ENCODE peak calls at places on chromosomes 12 and 14, in ten cellular contexts. One of them, this sample, is unnamed.
A peak's percentile ranks its signal among the peaks of the same experiment; 100 is the strongest.

GRCh38 chr14:89137514-89138163 is 279.4 kb downstream of the FOXN3 start:
- DNase-seq in AG09309: peak; percentile 86
- DNase-seq in bronchial epithelial cell: peak; percentile 88
- DNase-seq in CD8-positive, alpha-beta T cell: no peak
- DNase-seq in choroid plexus epithelial cell: peak; percentile 77
- DNase-seq in ascending aorta: peak; percentile 78
- DNase-seq in cardiac muscle cell: peak; percentile 95
- DNase-seq in transverse colon: no peak
- DNase-seq in lower leg skin: peak; percentile 45
- DNase-seq in neural progenitor cell: no peak
- DNase-seq in this sample: peak; percentile 83

GRCh38 chr14:75279153-75279738 is 618 bp downstream of the FOS start:
- DNase-seq in AG09309: no peak
- DNase-seq in bronchial epithelial cell: no peak
- DNase-seq in CD8-positive, alpha-beta T cell: no peak
- DNase-seq in choroid plexus epithelial cell: peak; percentile 83
- DNase-seq in ascending aorta: no peak
- DNase-seq in cardiac muscle cell: peak; percentile 83
- DNase-seq in transverse colon: peak; percentile 77
- DNase-seq in lower leg skin: peak; percentile 68
- DNase-seq in neural progenitor cell: peak; percentile 61
- DNase-seq in this sample: peak; percentile 79

GRCh38 chr14:94548999-94549985 is 11.9 kb upstream of the SERPINA4 start:
- DNase-seq in AG09309: no peak
- DNase-seq in bronchial epithelial cell: peak; percentile 28
- DNase-seq in CD8-positive, alpha-beta T cell: peak; percentile 43
- DNase-seq in choroid plexus epithelial cell: peak; percentile 69
- DNase-seq in ascending aorta: no peak
- DNase-seq in cardiac muscle cell: peak; percentile 71
- DNase-seq in transverse colon: peak; percentile 43
- DNase-seq in lower leg skin: peak; percentile 38
- DNase-seq in neural progenitor cell: peak; percentile 83
- DNase-seq in this sample: peak; percentile 30

GRCh38 chr12:51887476-51888315 is at the start of gene ANKRD33:
- DNase-seq in AG09309: no peak
- DNase-seq in bronchial epithelial cell: peak; percentile 9
- DNase-seq in CD8-positive, alpha-beta T cell: no peak
- DNase-seq in choroid plexus epithelial cell: peak; percentile 45
- DNase-seq in ascending aorta: no peak
- DNase-seq in cardiac muscle cell: peak; percentile 63
- DNase-seq in transverse colon: peak; percentile 55
- DNase-seq in lower leg skin: no peak
- DNase-seq in neural progenitor cell: peak; percentile 90
- DNase-seq in this sample: peak; percentile 41

GRCh38 chr14:68363841-68364711 is 428.8 kb downstream of the ZFP36L1 start:
- DNase-seq in AG09309: no peak
- DNase-seq in bronchial epithelial cell: no peak
- DNase-seq in CD8-positive, alpha-beta T cell: no peak
- DNase-seq in choroid plexus epithelial cell: peak; percentile 72
- DNase-seq in ascending aorta: no peak
- DNase-seq in cardiac muscle cell: peak; percentile 36
- DNase-seq in transverse colon: peak; percentile 26
- DNase-seq in lower leg skin: no peak
- DNase-seq in neural progenitor cell: peak; percentile 95
- DNase-seq in this sample: peak; percentile 55

GRCh38 chr12:47870175-47870781 is 34.5 kb downstream of the VDR start:
- DNase-seq in AG09309: peak; percentile 52
- DNase-seq in bronchial epithelial cell: no peak
- DNase-seq in CD8-positive, alpha-beta T cell: no peak
- DNase-seq in choroid plexus epithelial cell: peak; percentile 24
- DNase-seq in ascending aorta: no peak
- DNase-seq in cardiac muscle cell: peak; percentile 46
- DNase-seq in transverse colon: peak; percentile 62
- DNase-seq in lower leg skin: no peak
- DNase-seq in neural progenitor cell: peak; percentile 77
- DNase-seq in this sample: peak; percentile 72

GRCh38 chr14:104866451-104867370 is 1.6 kb downstream of the CEP170B start:
- DNase-seq in AG09309: no peak
- DNase-seq in bronchial epithelial cell: no peak
- DNase-seq in CD8-positive, alpha-beta T cell: no peak
- DNase-seq in choroid plexus epithelial cell: no peak
- DNase-seq in ascending aorta: no peak
- DNase-seq in cardiac muscle cell: no peak
- DNase-seq in transverse colon: no peak
- DNase-seq in lower leg skin: no peak
- DNase-seq in neural progenitor cell: peak; percentile 5
- DNase-seq in this sample: no peak

GRCh38 chr12:83473408-83474095 is 786.8 kb downstream of the TMTC2 start:
- DNase-seq in AG09309: peak; percentile 13
- DNase-seq in bronchial epithelial cell: no peak
- DNase-seq in CD8-positive, alpha-beta T cell: no peak
- DNase-seq in choroid plexus epithelial cell: no peak
- DNase-seq in ascending aorta: no peak
- DNase-seq in cardiac muscle cell: no peak
- DNase-seq in transverse colon: no peak
- DNase-seq in lower leg skin: no peak
- DNase-seq in neural progenitor cell: no peak
- DNase-seq in this sample: no peak

DNA sequence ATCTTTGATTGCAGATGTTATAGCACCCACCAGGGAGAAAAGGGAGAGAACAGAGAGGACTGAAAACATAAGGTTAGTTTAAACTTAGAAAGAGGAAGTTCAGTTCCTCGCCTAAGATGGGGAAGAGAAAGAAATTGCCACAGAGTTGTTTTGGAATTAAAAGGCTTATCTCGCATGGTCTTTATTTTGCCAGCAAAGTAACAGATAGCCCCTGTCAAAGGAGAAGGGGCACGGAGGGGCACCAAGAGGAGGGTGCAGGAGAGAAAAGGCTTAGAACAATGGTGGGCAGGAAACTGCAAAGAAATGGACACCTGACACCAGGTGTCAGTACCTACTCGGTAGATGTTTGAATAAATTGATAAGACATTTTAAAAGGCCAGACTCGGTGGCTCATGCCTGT is 17.8 kb upstream of the OXA1L start:
- DNase-seq in AG09309: no peak
- DNase-seq in bronchial epithelial cell: no peak
- DNase-seq in CD8-positive, alpha-beta T cell: no peak
- DNase-seq in choroid plexus epithelial cell: no peak
- DNase-seq in ascending aorta: no peak
- DNase-seq in cardiac muscle cell: no peak
- DNase-seq in transverse colon: no peak
- DNase-seq in lower leg skin: no peak
- DNase-seq in neural progenitor cell: no peak
- DNase-seq in this sample: no peak
- TF ChIP-seq CTCF in AG09309: no peak
- TF ChIP-seq CTCF in bronchial epithelial cell: no peak
- TF ChIP-seq CTCF in CD8-positive, alpha-beta T cell: no peak
- TF ChIP-seq CTCF in choroid plexus epithelial cell: no peak
- TF ChIP-seq CTCF in ascending aorta: no peak
- TF ChIP-seq CTCF in cardiac muscle cell: no peak
- TF ChIP-seq CTCF in transverse colon: no peak
- TF ChIP-seq CTCF in lower leg skin: no peak
- TF ChIP-seq CTCF in neural progenitor cell: no peak
- TF ChIP-seq CTCF in this sample: no peak

GRCh38 chr12:43434614-43435013 is 117.4 kb downstream of the ADAMTS20 start:
- DNase-seq in AG09309: no peak
- DNase-seq in bronchial epithelial cell: no peak
- DNase-seq in CD8-positive, alpha-beta T cell: no peak
- DNase-seq in choroid plexus epithelial cell: no peak
- DNase-seq in ascending aorta: no peak
- DNase-seq in cardiac muscle cell: no peak
- DNase-seq in transverse colon: no peak
- DNase-seq in lower leg skin: no peak
- DNase-seq in neural progenitor cell: no peak
- DNase-seq in this sample: no peak
- H3K4me3 ChIP-seq in AG09309: no peak overlapping the region
- H3K4me3 ChIP-seq in bronchial epithelial cell: no peak overlapping the region
- H3K4me3 ChIP-seq in CD8-positive, alpha-beta T cell: no peak overlapping the region
- H3K4me3 ChIP-seq in choroid plexus epithelial cell: no peak overlapping the region
- H3K4me3 ChIP-seq in ascending aorta: no peak overlapping the region
- H3K4me3 ChIP-seq in cardiac muscle cell: no peak overlapping the region
- H3K4me3 ChIP-seq in transverse colon: no peak overlapping the region
- H3K4me3 ChIP-seq in lower leg skin: no peak overlapping the region
- H3K4me3 ChIP-seq in neural progenitor cell: no peak overlapping the region
- H3K4me3 ChIP-seq in this sample: no peak overlapping the region

GRCh38 chr12:85644508-85644907 is 191.7 kb downstream of the RASSF9 start:
- DNase-seq in AG09309: no peak
- DNase-seq in bronchial epithelial cell: no peak
- DNase-seq in CD8-positive, alpha-beta T cell: no peak
- DNase-seq in choroid plexus epithelial cell: no peak
- DNase-seq in ascending aorta: no peak
- DNase-seq in cardiac muscle cell: no peak
- DNase-seq in transverse colon: no peak
- DNase-seq in lower leg skin: no peak
- DNase-seq in neural progenitor cell: no peak
- DNase-seq in this sample: no peak

GRCh38 chr12:85641796-85642195 is 194.4 kb downstream of the RASSF9 start:
- DNase-seq in AG09309: no peak
- DNase-seq in bronchial epithelial cell: peak; percentile 11
- DNase-seq in CD8-positive, alpha-beta T cell: no peak
- DNase-seq in choroid plexus epithelial cell: no peak
- DNase-seq in ascending aorta: no peak
- DNase-seq in cardiac muscle cell: no peak
- DNase-seq in transverse colon: no peak
- DNase-seq in lower leg skin: no peak
- DNase-seq in neural progenitor cell: no peak
- DNase-seq in this sample: peak; percentile 33

GRCh38 chr12:85642288-85642687 is 193.9 kb downstream of the RASSF9 start:
- DNase-seq in AG09309: no peak
- DNase-seq in bronchial epithelial cell: no peak
- DNase-seq in CD8-positive, alpha-beta T cell: no peak
- DNase-seq in choroid plexus epithelial cell: no peak
- DNase-seq in ascending aorta: no peak
- DNase-seq in cardiac muscle cell: no peak
- DNase-seq in transverse colon: no peak
- DNase-seq in lower leg skin: no peak
- DNase-seq in neural progenitor cell: no peak
- DNase-seq in this sample: no peak

GRCh38 chr12:85639834-85640233 is 196.4 kb downstream of the RASSF9 start:
- DNase-seq in AG09309: no peak
- DNase-seq in bronchial epithelial cell: peak; percentile 65
- DNase-seq in CD8-positive, alpha-beta T cell: no peak
- DNase-seq in choroid plexus epithelial cell: no peak
- DNase-seq in ascending aorta: no peak
- DNase-seq in cardiac muscle cell: no peak
- DNase-seq in transverse colon: no peak
- DNase-seq in lower leg skin: no peak
- DNase-seq in neural progenitor cell: no peak
- DNase-seq in this sample: no peak

DNA sequence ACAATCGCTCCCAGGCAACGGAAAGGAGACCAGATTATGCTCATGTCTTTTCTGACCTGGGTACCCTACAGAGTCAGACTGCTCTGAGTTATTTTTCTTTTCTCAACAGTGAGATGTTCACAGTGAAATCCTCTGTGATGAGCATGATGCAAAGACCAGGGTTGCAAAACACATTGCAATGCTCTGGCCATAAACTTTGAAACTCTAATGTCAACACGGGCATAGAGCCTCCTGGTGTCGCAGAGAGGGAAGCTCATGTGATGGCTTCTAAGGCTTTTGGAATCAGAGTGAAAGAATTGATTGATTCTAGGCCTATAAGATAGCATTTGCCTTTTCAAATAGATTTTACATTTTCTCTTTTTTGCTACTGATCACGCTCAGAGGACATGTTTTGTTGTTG is 193.4 kb downstream of the RASSF9 start:
- DNase-seq in AG09309: peak; percentile 67
- DNase-seq in bronchial epithelial cell: peak; percentile 17
- DNase-seq in CD8-positive, alpha-beta T cell: no peak
- DNase-seq in choroid plexus epithelial cell: peak; percentile 93
- DNase-seq in ascending aorta: no peak
- DNase-seq in cardiac muscle cell: peak; percentile 80
- DNase-seq in transverse colon: no peak
- DNase-seq in lower leg skin: no peak
- DNase-seq in neural progenitor cell: peak; percentile 14
- DNase-seq in this sample: peak; percentile 90
- TF ChIP-seq CTCF in AG09309: peak; percentile 68
- TF ChIP-seq CTCF in bronchial epithelial cell: peak; percentile 27
- TF ChIP-seq CTCF in CD8-positive, alpha-beta T cell: no peak
- TF ChIP-seq CTCF in choroid plexus epithelial cell: peak; percentile 87
- TF ChIP-seq CTCF in ascending aorta: no peak
- TF ChIP-seq CTCF in cardiac muscle cell: peak; percentile 57
- TF ChIP-seq CTCF in transverse colon: peak; percentile 17
- TF ChIP-seq CTCF in lower leg skin: no peak
- TF ChIP-seq CTCF in neural progenitor cell: peak; percentile 30
- TF ChIP-seq CTCF in this sample: peak; percentile 80

GRCh38 chr12:26227376-26227775 is 32.0 kb downstream of the SSPN start:
- DNase-seq in AG09309: no peak
- DNase-seq in bronchial epithelial cell: no peak
- DNase-seq in CD8-positive, alpha-beta T cell: no peak
- DNase-seq in choroid plexus epithelial cell: no peak
- DNase-seq in ascending aorta: no peak
- DNase-seq in cardiac muscle cell: no peak
- DNase-seq in transverse colon: no peak
- DNase-seq in lower leg skin: no peak
- DNase-seq in neural progenitor cell: no peak
- DNase-seq in this sample: no peak

GRCh38 chr12:26226119-26226518 is 30.7 kb downstream of the SSPN start:
- DNase-seq in AG09309: no peak
- DNase-seq in bronchial epithelial cell: no peak
- DNase-seq in CD8-positive, alpha-beta T cell: no peak
- DNase-seq in choroid plexus epithelial cell: no peak
- DNase-seq in ascending aorta: no peak
- DNase-seq in cardiac muscle cell: no peak
- DNase-seq in transverse colon: no peak
- DNase-seq in lower leg skin: no peak
- DNase-seq in neural progenitor cell: peak; percentile 6
- DNase-seq in this sample: no peak

GRCh38 chr12:26229910-26230309 is 34.5 kb downstream of the SSPN start:
- DNase-seq in AG09309: no peak
- DNase-seq in bronchial epithelial cell: no peak
- DNase-seq in CD8-positive, alpha-beta T cell: no peak
- DNase-seq in choroid plexus epithelial cell: no peak
- DNase-seq in ascending aorta: no peak
- DNase-seq in cardiac muscle cell: no peak
- DNase-seq in transverse colon: no peak
- DNase-seq in lower leg skin: no peak
- DNase-seq in neural progenitor cell: no peak
- DNase-seq in this sample: peak; percentile 53

GRCh38 chr12:26224657-26225056 is 29.3 kb downstream of the SSPN start:
- DNase-seq in AG09309: no peak
- DNase-seq in bronchial epithelial cell: no peak
- DNase-seq in CD8-positive, alpha-beta T cell: no peak
- DNase-seq in choroid plexus epithelial cell: no peak
- DNase-seq in ascending aorta: no peak
- DNase-seq in cardiac muscle cell: no peak
- DNase-seq in transverse colon: no peak
- DNase-seq in lower leg skin: no peak
- DNase-seq in neural progenitor cell: no peak
- DNase-seq in this sample: no peak

DNA sequence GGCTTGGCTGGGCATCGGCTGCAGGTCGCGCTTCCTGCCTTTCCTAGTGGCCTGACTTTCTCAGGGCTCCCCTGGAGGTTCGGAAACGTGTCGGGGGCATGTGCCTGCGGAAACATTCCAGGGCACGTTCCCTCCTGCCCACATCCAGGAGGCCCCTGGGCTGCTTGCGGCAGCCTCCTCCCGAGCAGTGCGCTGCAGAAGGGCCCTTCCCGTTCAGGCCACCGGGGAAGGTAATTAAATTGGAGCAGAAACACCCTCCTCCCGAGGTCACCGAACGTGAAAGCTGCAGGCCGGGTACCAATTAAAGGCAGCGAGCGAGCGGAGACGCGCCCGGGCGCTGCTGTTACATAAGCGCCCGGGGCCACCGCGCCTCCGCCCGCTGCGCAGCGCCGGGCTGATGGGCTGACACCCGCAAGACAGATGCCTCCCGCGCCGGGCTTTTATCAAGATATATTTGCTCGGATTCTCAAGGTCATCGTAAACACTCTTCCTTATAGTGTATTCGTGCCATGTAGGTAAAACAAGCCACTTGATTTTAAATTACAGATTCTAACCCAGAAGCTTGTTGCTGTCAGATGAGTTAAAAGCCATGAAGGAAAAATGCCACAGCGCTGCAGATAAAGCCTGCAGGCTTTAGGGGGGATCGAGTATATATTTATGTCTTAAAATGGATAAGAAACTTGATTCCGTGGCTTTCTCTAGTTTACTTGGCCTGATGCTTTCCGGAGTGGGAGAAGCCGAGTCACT is 31.4 kb downstream of the SSPN start:
- DNase-seq in AG09309: no peak
- DNase-seq in bronchial epithelial cell: peak; percentile 63
- DNase-seq in CD8-positive, alpha-beta T cell: no peak
- DNase-seq in choroid plexus epithelial cell: peak; percentile 26
- DNase-seq in ascending aorta: no peak
- DNase-seq in cardiac muscle cell: peak; percentile 33
- DNase-seq in transverse colon: peak; percentile 40
- DNase-seq in lower leg skin: no peak
- DNase-seq in neural progenitor cell: peak; percentile 82
- DNase-seq in this sample: no peak
- H3K4me3 ChIP-seq in AG09309: peak overlapping the region; percentile 27
- H3K4me3 ChIP-seq in bronchial epithelial cell: peak overlapping the region; percentile 29
- H3K4me3 ChIP-seq in CD8-positive, alpha-beta T cell: no peak overlapping the region
- H3K4me3 ChIP-seq in choroid plexus epithelial cell: peak overlapping the region; percentile 61
- H3K4me3 ChIP-seq in ascending aorta: peak overlapping the region; percentile 66
- H3K4me3 ChIP-seq in cardiac muscle cell: peak overlapping the region; percentile 18
- H3K4me3 ChIP-seq in transverse colon: peak overlapping the region; percentile 33
- H3K4me3 ChIP-seq in lower leg skin: no peak overlapping the region
- H3K4me3 ChIP-seq in neural progenitor cell: peak overlapping the region; percentile 48
- H3K4me3 ChIP-seq in this sample: peak overlapping the region; percentile 42